ENCODE peak calls at places on chromosomes 13 and 19, in seven cellular contexts. One of them, this sample, is unnamed. For H3K4me1 and H3K27me3, the result is how much of the 10 kb centered on the place peaks cover.

GRCh38 chr19:22893855-22894270 is 61.8 kb downstream of the ZNF723 start:
- DNase-seq in PC-3: no peak
- DNase-seq in transverse colon: no peak
- DNase-seq in GM23338: peak
- DNase-seq in thoracic aorta: no peak
- DNase-seq in psoas muscle: no peak
- DNase-seq in CD8-positive, alpha-beta memory T cell: no peak
- DNase-seq in this sample: no peak

GRCh38 chr13:36417328-36417727 is 15.0 kb upstream of the CCNA1 start:
- DNase-seq in PC-3: no peak
- DNase-seq in transverse colon: no peak
- DNase-seq in GM23338: no peak
- DNase-seq in thoracic aorta: no peak
- DNase-seq in psoas muscle: no peak
- DNase-seq in CD8-positive, alpha-beta memory T cell: no peak
- DNase-seq in this sample: no peak

GRCh38 chr13:27125357-27126282 is 46.0 kb downstream of the USP12 start:
- DNase-seq in PC-3: no peak
- DNase-seq in transverse colon: no peak
- DNase-seq in GM23338: no peak
- DNase-seq in thoracic aorta: no peak
- DNase-seq in psoas muscle: no peak
- DNase-seq in CD8-positive, alpha-beta memory T cell: no peak
- DNase-seq in this sample: peak

GRCh38 chr19:2186071-2186846 is 22.5 kb downstream of the DOT1L start:
- DNase-seq in PC-3: no peak
- DNase-seq in transverse colon: peak
- DNase-seq in GM23338: no peak
- DNase-seq in thoracic aorta: peak
- DNase-seq in psoas muscle: peak
- DNase-seq in CD8-positive, alpha-beta memory T cell: no peak
- DNase-seq in this sample: no peak

GRCh38 chr19:23070353-23070781 is 46.5 kb upstream of the ZNF730 start:
- DNase-seq in PC-3: no peak
- DNase-seq in transverse colon: peak
- DNase-seq in GM23338: peak
- DNase-seq in thoracic aorta: no peak
- DNase-seq in psoas muscle: peak
- DNase-seq in CD8-positive, alpha-beta memory T cell: no peak
- DNase-seq in this sample: peak

GRCh38 chr13:99071666-99072065 is 93.8 kb upstream of the DOCK9 start:
- DNase-seq in PC-3: no peak
- DNase-seq in transverse colon: no peak
- DNase-seq in GM23338: no peak
- DNase-seq in thoracic aorta: no peak
- DNase-seq in psoas muscle: no peak
- DNase-seq in CD8-positive, alpha-beta memory T cell: no peak
- DNase-seq in this sample: no peak

GRCh38 chr19:46697142-46697960 is 19.6 kb downstream of the PRKD2 start:
- DNase-seq in PC-3: no peak
- DNase-seq in transverse colon: peak
- DNase-seq in GM23338: peak
- DNase-seq in thoracic aorta: peak
- DNase-seq in psoas muscle: peak
- DNase-seq in CD8-positive, alpha-beta memory T cell: no peak
- DNase-seq in this sample: no peak

GRCh38 chr13:29716493-29716892 is 121.0 kb upstream of the SLC7A1 start:
- DNase-seq in PC-3: no peak
- DNase-seq in transverse colon: no peak
- DNase-seq in GM23338: no peak
- DNase-seq in thoracic aorta: no peak
- DNase-seq in psoas muscle: no peak
- DNase-seq in CD8-positive, alpha-beta memory T cell: no peak
- DNase-seq in this sample: no peak

GRCh38 chr13:43269037-43269476 is 245.7 kb downstream of the DNAJC15 start:
- DNase-seq in PC-3: peak
- DNase-seq in transverse colon: peak
- DNase-seq in GM23338: no peak
- DNase-seq in thoracic aorta: no peak
- DNase-seq in psoas muscle: no peak
- DNase-seq in CD8-positive, alpha-beta memory T cell: no peak
- DNase-seq in this sample: peak

GRCh38 chr13:77285098-77285497 is 41.8 kb downstream of the MYCBP2 start:
- DNase-seq in PC-3: no peak
- DNase-seq in transverse colon: no peak
- DNase-seq in GM23338: no peak
- DNase-seq in thoracic aorta: no peak
- DNase-seq in psoas muscle: no peak
- DNase-seq in CD8-positive, alpha-beta memory T cell: no peak
- DNase-seq in this sample: no peak

GRCh38 chr19:43708716-43709115 is 7.2 kb upstream of the IRGC start:
- DNase-seq in PC-3: no peak
- DNase-seq in transverse colon: no peak
- DNase-seq in GM23338: no peak
- DNase-seq in thoracic aorta: no peak
- DNase-seq in psoas muscle: no peak
- DNase-seq in CD8-positive, alpha-beta memory T cell: no peak
- DNase-seq in this sample: no peak

GRCh38 chr19:42412223-42412622 is 15.0 kb downstream of the LIPE start:
- DNase-seq in PC-3: no peak
- DNase-seq in transverse colon: peak
- DNase-seq in GM23338: peak
- DNase-seq in thoracic aorta: no peak
- DNase-seq in psoas muscle: peak
- DNase-seq in CD8-positive, alpha-beta memory T cell: no peak
- DNase-seq in this sample: no peak

GRCh38 chr13:92572190-92572589 is 654.4 kb upstream of the GPC6 start:
- DNase-seq in PC-3: no peak
- DNase-seq in transverse colon: no peak
- DNase-seq in GM23338: no peak
- DNase-seq in thoracic aorta: no peak
- DNase-seq in psoas muscle: no peak
- DNase-seq in CD8-positive, alpha-beta memory T cell: no peak
- DNase-seq in this sample: no peak

GRCh38 chr19:6811906-6812305 is 39.4 kb downstream of the VAV1 start:
- DNase-seq in PC-3: peak
- DNase-seq in transverse colon: no peak
- DNase-seq in GM23338: peak
- DNase-seq in thoracic aorta: no peak
- DNase-seq in psoas muscle: no peak
- DNase-seq in CD8-positive, alpha-beta memory T cell: no peak
- DNase-seq in this sample: peak

GRCh38 chr19:6481541-6482342 is at the start of gene DENND1C:
- DNase-seq in PC-3: peak
- DNase-seq in transverse colon: peak
- DNase-seq in GM23338: peak
- DNase-seq in thoracic aorta: no peak
- DNase-seq in psoas muscle: no peak
- DNase-seq in CD8-positive, alpha-beta memory T cell: peak
- DNase-seq in this sample: no peak

GRCh38 chr13:31050486-31051400 is 111.0 kb downstream of the HSPH1 start:
- DNase-seq in PC-3: peak
- DNase-seq in transverse colon: no peak
- DNase-seq in GM23338: no peak
- DNase-seq in thoracic aorta: no peak
- DNase-seq in psoas muscle: no peak
- DNase-seq in CD8-positive, alpha-beta memory T cell: no peak
- DNase-seq in this sample: peak

GRCh38 chr13:113075711-113076110 is 29.9 kb upstream of the F7 start:
- DNase-seq in PC-3: no peak
- DNase-seq in transverse colon: no peak
- DNase-seq in GM23338: no peak
- DNase-seq in thoracic aorta: no peak
- DNase-seq in psoas muscle: peak
- DNase-seq in CD8-positive, alpha-beta memory T cell: no peak
- DNase-seq in this sample: no peak

GRCh38 chr13:83618966-83619365 is 263.3 kb downstream of the SLITRK1 start:
- DNase-seq in PC-3: peak
- DNase-seq in transverse colon: no peak
- DNase-seq in GM23338: no peak
- DNase-seq in thoracic aorta: no peak
- DNase-seq in psoas muscle: no peak
- DNase-seq in CD8-positive, alpha-beta memory T cell: no peak
- DNase-seq in this sample: no peak

GRCh38 chr19:39372047-39372802 is 18.7 kb downstream of the PAF1 start:
- DNase-seq in PC-3: no peak
- DNase-seq in transverse colon: peak
- DNase-seq in GM23338: no peak
- DNase-seq in thoracic aorta: peak
- DNase-seq in psoas muscle: peak
- DNase-seq in CD8-positive, alpha-beta memory T cell: no peak
- DNase-seq in this sample: no peak

GRCh38 chr19:17762505-17763229 is 11.4 kb downstream of the FCHO1 start:
- DNase-seq in PC-3: peak
- DNase-seq in transverse colon: peak
- DNase-seq in GM23338: peak
- DNase-seq in thoracic aorta: no peak
- DNase-seq in psoas muscle: no peak
- DNase-seq in CD8-positive, alpha-beta memory T cell: no peak
- DNase-seq in this sample: peak

GRCh38 chr19:56705939-56706338 is 34.4 kb upstream of the ZNF835 start:
- DNase-seq in PC-3: no peak
- DNase-seq in transverse colon: no peak
- DNase-seq in GM23338: no peak
- DNase-seq in thoracic aorta: no peak
- DNase-seq in psoas muscle: no peak
- DNase-seq in CD8-positive, alpha-beta memory T cell: no peak
- DNase-seq in this sample: no peak

DNA sequence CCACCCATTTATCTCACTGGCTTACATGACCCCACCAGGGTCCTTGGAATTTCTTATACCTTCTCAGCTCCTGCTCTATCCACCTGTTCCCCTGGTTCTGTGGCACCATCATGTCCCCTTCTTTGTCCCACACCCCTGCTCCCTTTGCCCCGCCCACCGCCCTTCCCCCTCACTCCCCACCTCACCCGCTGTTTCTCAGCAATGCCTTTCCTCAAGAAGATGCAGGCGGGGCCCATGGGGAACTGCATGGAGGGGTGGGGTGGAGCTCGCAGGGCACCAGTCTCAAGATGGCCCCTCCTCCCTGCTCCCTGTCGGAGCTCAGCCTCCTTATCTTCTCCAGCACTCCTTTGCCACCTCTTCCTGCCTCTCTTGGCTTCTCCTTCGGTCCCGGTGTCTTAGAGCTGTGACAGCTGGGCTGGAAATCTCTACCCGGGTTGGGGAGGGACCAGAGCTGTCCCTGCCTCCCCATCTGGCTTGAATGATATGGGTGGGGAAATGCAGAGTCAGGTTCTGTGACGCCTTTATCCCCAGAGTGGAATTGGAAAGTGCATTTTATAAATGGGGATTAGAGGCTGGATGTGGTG is at the start of gene CABP5:
- DNase-seq in PC-3: no peak
- DNase-seq in transverse colon: no peak
- DNase-seq in GM23338: no peak
- DNase-seq in thoracic aorta: no peak
- DNase-seq in psoas muscle: no peak
- DNase-seq in CD8-positive, alpha-beta memory T cell: no peak
- DNase-seq in this sample: no peak
- H3K4me1 ChIP-seq in PC-3: under half
- H3K4me1 ChIP-seq in transverse colon: under half
- H3K4me1 ChIP-seq in GM23338: under half
- H3K4me1 ChIP-seq in thoracic aorta: under half
- H3K4me1 ChIP-seq in psoas muscle: under half
- H3K4me1 ChIP-seq in CD8-positive, alpha-beta memory T cell: under half
- H3K4me1 ChIP-seq in this sample: under half

DNA sequence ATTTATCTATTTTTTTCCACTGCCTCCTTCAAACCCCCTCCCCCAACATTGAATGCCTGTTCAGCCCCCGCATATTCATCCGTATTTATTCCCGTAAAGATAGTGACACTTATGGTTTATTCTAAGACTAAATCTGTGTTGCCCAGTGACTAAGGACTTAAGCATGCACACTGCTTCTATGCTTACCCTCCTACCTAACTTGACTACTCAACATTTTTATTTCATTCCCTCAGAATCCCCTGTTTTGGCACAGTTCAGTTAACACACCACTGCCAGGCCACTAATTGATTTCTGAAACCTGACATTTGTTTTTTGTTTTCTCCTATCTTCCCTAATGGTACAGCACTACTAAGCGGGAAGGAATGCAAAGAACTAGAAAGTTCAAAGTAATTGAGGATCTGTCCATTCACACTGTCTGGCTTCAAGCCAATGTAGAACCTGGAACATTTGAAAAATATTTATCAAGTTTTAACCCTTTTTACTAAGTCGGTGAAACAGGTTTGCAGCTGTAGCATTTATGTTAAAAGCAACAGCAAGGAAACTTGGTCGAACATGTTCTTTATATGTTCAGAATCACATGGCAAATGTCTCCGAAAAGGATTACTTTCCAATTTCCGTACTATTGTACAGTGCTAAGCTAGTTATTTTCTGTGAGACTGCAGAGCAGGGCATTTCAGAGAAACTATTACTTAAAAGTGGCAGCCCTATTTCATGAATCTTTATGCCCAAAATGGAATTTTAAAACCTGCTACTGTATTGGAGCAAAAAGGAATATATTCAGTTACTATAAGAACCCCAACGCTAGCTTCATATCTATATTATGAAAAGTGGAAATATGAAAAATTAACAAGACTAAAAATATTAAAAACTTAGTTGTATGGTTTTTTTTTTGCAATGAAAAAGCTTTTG is 2.5 kb upstream of the KLF5 start:
- DNase-seq in PC-3: peak
- DNase-seq in transverse colon: no peak
- DNase-seq in GM23338: no peak
- DNase-seq in thoracic aorta: no peak
- DNase-seq in psoas muscle: no peak
- DNase-seq in CD8-positive, alpha-beta memory T cell: no peak
- DNase-seq in this sample: peak
- H3K27me3 ChIP-seq in PC-3: under half
- H3K27me3 ChIP-seq in transverse colon: under half
- H3K27me3 ChIP-seq in GM23338: under half
- H3K27me3 ChIP-seq in thoracic aorta: under half
- H3K27me3 ChIP-seq in psoas muscle: under half
- H3K27me3 ChIP-seq in CD8-positive, alpha-beta memory T cell: under half
- H3K27me3 ChIP-seq in this sample: under half

GRCh38 chr13:75790198-75790970 is 154.3 kb downstream of the LMO7 start:
- DNase-seq in PC-3: no peak
- DNase-seq in transverse colon: no peak
- DNase-seq in GM23338: no peak
- DNase-seq in thoracic aorta: no peak
- DNase-seq in psoas muscle: no peak
- DNase-seq in CD8-positive, alpha-beta memory T cell: no peak
- DNase-seq in this sample: no peak
- H3K4me1 ChIP-seq in PC-3: under half
- H3K4me1 ChIP-seq in transverse colon: under half
- H3K4me1 ChIP-seq in GM23338: under half
- H3K4me1 ChIP-seq in thoracic aorta: half or more
- H3K4me1 ChIP-seq in psoas muscle: half or more
- H3K4me1 ChIP-seq in CD8-positive, alpha-beta memory T cell: under half
- H3K4me1 ChIP-seq in this sample: under half

DNA sequence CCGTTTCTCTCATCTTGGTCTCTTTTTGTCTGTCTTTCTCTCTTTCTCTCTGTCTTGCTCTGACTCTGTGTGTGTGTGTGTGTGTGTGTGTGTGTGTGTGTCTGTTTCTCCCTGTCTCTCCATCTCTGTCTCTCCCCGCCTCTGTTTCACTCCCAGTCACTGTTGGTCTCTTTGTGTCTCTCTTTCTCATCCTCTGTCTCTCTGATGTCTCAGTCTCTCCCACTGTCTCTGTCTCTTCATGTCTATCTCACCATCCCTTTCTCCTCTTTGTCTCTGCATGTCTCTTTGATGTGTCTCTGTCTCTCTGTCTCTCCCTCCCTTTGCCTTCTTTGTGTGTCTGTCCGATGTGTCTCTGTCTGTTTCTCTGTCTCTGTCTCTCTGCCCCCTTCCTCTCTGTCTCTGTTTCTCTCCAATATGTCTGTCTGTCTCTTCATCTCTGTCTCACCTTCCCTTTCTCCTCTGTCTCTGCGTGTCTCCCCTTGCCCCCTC is 2.5 kb downstream of the NFIC start:
- DNase-seq in PC-3: no peak
- DNase-seq in transverse colon: no peak
- DNase-seq in GM23338: no peak
- DNase-seq in thoracic aorta: no peak
- DNase-seq in psoas muscle: no peak
- DNase-seq in CD8-positive, alpha-beta memory T cell: no peak
- DNase-seq in this sample: peak
- H3K27me3 ChIP-seq in PC-3: under half
- H3K27me3 ChIP-seq in transverse colon: under half
- H3K27me3 ChIP-seq in GM23338: half or more
- H3K27me3 ChIP-seq in thoracic aorta: under half
- H3K27me3 ChIP-seq in psoas muscle: under half
- H3K27me3 ChIP-seq in CD8-positive, alpha-beta memory T cell: under half
- H3K27me3 ChIP-seq in this sample: under half

This sample was measured in foreskin keratinocyte.